ENCODE peak calls at places on chromosome 21, in six cellular contexts. S is activated CD8-positive, alpha-beta T cell treated with anti-CD3 and anti-CD28 coated beads for 36 hours; K is BE2C; F is fibroblast of the aortic adventitia; L is HL-60; N is fibroblast of mammary gland. T is an unnamed sample.
A peak's percentile ranks its signal among the peaks of the same experiment; 100 is the strongest.

GRCh38 chr21:29372063-29372802 is 73.5 kb downstream of the BACH1 start:
- DNase-seq in S (peak; percentile 66), K (peak; percentile 65), F (peak; percentile 91), L (peak; percentile 71), N (peak; percentile 86), T (peak; percentile 54)

GRCh38 chr21:44953628-44954021 is 13.8 kb downstream of the SLX9 start:
- DNase-seq in S (no peak), K (no peak), F (no peak), L (no peak), N (no peak), T (no peak)

GRCh38 chr21:29504751-29505321 is 206.1 kb downstream of the BACH1 start:
- DNase-seq in S (no peak), K (no peak), F (peak; percentile 50), L (no peak), N (peak; percentile 14), T (no peak)

GRCh38 chr21:30430170-30430655 is at the start of gene KRTAP13-4:
- DNase-seq in S (no peak), K (no peak), F (no peak), L (no peak), N (no peak), T (no peak)

GRCh38 chr21:40553781-40554180 is 293.2 kb downstream of the DSCAM start:
- DNase-seq in S (no peak), K (no peak), F (no peak), L (no peak), N (no peak), T (no peak)

GRCh38 chr21:34073749-34074282 is 438 bp downstream of the MRPS6 start:
- DNase-seq in S (peak; percentile 13), K (peak; percentile 40), F (no peak), L (peak; percentile 19), N (no peak), T (peak; percentile 54)

GRCh38 chr21:17726047-17726446 is 93.1 kb downstream of the C21orf91 start:
- DNase-seq in S (no peak), K (peak; percentile 18), F (no peak), L (no peak), N (peak; percentile 2), T (no peak)

GRCh38 chr21:33791058-33791457 is 124.5 kb downstream of the ATP5PO start:
- DNase-seq in S (no peak), K (no peak), F (no peak), L (no peak), N (no peak), T (no peak)

GRCh38 chr21:35226960-35227741 is 178.0 kb upstream of the RUNX1 start:
- DNase-seq in S (peak; percentile 84), K (no peak), F (no peak), L (peak; percentile 55), N (no peak), T (no peak)

DNA sequence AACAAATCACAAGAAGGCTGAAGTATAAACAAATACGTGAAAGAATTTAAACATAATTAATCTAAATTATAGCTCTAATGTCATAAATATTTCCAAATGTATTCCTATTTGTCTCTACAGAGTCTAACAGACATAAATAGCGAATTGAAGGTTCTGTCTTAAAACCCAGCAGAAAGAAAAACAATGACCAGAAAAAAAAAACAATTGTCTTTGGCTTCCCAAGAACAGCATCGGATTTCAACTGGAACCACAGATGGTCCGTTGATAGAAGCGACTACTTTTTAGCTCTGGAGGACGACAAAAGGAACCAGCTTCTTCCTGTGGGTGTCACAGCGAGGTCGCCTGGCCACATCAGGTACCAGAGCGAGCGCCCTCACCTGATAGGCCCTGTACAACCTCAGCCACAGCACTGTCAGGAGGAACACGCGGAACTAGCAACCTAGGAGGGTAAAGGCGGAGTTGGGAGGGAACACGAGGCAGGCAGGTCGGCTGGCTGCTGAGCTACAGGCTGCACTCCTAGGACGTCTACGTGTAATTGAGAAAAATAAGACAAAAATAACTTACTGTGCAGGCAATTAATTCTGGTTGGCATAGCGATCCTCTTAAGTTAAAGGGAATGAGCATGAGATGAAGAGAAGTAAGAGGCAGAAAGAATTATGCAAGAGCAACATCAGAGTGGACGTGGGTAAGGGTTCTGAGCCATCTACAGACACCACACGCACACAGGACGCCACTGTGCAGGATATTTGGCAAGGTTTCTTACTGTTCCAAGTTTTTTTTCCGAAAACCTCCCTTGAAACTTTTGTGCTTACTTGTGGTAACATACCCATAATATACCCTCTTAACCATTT is 16.7 kb upstream of the PRDM15 start:
- DNase-seq in S (peak; percentile 76), K (no peak), F (no peak), L (no peak), N (no peak), T (no peak)
- TF ChIP-seq CTCF in S (no peak), K (no peak), F (no peak), L (no peak), N (no peak), T (no peak)

GRCh38 chr21:38383411-38384245 is 114.6 kb downstream of the ERG start:
- DNase-seq in S (no peak), K (no peak), F (no peak), L (no peak), N (no peak), T (no peak)

GRCh38 chr21:38377165-38378093 is 120.6 kb downstream of the KCNJ15 start:
- DNase-seq in S (no peak), K (no peak), F (peak; percentile 19), L (no peak), N (no peak), T (no peak)

GRCh38 chr21:38384246-38384576 is 114.1 kb downstream of the ERG start:
- DNase-seq in S (no peak), K (no peak), F (no peak), L (peak; percentile 66), N (no peak), T (no peak)

GRCh38 chr21:38379171-38379570 is 119.1 kb downstream of the ERG start:
- DNase-seq in S (no peak), K (no peak), F (peak; percentile 13), L (no peak), N (no peak), T (no peak)

GRCh38 chr21:38380391-38381137 is 117.7 kb downstream of the ERG start:
- DNase-seq in S (no peak), K (no peak), F (peak; percentile 72), L (no peak), N (peak; percentile 7), T (no peak)
- TF ChIP-seq CTCF in S (peak; percentile 25), K (peak; percentile 23), F (peak; percentile 47), L (no peak), N (peak; percentile 30), T (no peak)

GRCh38 chr21:24076179-24076578 is 1531.1 kb downstream of the MRPL39 start:
- DNase-seq in S (no peak), K (no peak), F (peak; percentile 1), L (no peak), N (no peak), T (no peak)
- TF ChIP-seq CTCF in S (no peak), K (peak; percentile 7), F (no peak), L (no peak), N (no peak), T (no peak)

DNA sequence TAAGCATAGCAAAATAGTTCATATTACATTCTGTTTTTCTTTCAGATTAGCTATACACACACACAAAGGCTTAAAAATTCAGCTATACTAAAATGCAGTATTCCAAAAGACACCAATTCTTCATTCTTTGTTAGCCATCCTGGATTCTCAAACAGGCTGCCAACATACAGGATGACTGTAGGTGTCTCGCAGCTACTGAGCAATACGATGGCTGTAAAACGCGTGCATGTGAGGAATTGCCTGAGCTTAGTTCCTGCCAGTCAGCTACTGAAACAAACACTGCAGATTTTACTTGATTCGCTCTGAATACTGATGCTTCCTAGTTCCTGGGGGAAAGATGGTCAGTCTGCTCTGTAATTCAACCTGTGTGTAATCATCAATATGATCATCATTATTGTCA is 24.7 kb upstream of the HMGN1 start:
- DNase-seq in S (no peak), K (peak; percentile 36), F (peak; percentile 46), L (peak; percentile 79), N (peak; percentile 49), T (peak; percentile 23)
- TF ChIP-seq CTCF in S (no peak), K (peak; percentile 58), F (peak; percentile 46), L (peak; percentile 50), N (peak; percentile 40), T (no peak)

GRCh38 chr21:46392921-46393320 is 65.8 kb upstream of the DIP2A start:
- DNase-seq in S (no peak), K (no peak), F (peak; percentile 39), L (no peak), N (peak; percentile 94), T (no peak)
- TF ChIP-seq CTCF in S (no peak), K (no peak), F (no peak), L (no peak), N (no peak), T (no peak)

DNA sequence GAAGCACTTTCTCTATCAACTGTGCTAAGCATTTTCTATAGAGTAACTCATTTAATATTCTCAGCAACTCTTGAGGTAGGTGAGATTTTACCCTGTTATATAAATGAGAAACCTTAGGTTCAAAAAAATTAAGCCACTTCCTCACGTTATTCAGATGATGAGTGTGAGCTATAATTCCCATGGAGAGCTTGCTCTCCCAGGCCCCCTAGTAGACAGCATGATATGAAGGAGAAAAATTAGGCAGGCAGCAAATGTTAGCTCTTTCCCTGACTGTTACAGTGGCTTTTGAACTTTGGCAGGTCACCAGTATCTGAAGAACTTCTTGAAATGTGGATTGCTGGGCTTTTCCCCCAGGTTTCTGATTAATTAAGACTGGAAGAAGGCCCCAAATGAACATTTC is 753.1 kb downstream of the NCAM2 start:
- DNase-seq in S (no peak), K (peak; percentile 42), F (no peak), L (no peak), N (no peak), T (no peak)
- TF ChIP-seq CTCF in S (no peak), K (peak; percentile 74), F (no peak), L (no peak), N (no peak), T (no peak)

DNA sequence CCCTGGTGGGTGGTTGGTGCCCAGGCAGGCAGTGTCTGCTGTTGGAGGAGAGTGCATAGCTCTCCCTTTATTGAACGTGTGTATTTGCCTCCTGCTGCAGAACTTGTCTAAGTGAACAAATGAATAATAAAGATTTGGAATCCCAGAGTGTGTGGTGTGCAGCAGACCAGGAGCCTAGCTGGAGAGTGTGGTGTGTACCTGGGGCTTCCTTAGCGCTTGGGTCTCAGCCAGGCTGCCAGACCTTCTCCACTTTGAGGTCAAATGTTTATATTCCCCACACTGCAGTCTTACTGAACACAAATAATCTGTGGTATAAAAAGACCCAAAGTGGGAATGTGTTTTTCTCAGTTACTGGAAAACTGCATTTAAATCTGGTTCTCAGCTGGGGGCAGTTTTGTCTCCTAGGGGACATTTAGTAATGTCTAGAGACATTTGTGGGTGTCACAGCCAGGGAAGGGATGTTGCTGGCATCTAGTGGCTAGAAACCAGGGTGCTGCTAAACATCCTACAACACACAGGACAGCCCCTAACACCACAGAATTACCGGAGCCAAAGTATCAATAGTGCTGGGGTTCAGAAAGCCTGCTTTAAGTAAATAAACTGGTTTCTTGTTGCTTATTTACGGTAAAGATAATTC is 23.6 kb downstream of the SLC37A1 start:
- DNase-seq in S (peak; percentile 55), K (no peak), F (no peak), L (peak; percentile 17), N (no peak), T (peak; percentile 60)
- TF ChIP-seq CTCF in S (no peak), K (peak; percentile 64), F (peak; percentile 21), L (no peak), N (peak; percentile 17), T (peak; percentile 53)

DNA sequence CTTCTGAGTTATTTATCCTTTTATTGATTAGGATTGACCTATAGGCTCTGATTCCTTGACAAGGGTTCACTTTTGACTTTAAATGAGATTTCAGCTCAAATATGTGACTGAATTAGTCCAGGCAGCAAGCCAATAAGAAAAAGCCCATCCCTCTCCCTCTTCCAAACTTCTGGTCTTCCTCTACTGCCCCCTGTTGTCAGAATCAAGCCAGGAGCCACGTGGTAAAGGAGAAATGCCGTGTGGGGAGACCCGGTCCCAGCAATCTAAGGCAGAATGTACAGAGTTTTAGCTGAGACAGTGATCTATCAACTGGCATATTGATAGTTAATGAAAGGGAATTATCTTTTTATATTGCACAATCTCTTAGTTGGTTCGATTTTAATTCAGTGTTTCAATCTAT is 5.2 kb downstream of the ADAMTS5 start:
- DNase-seq in S (peak; percentile 4), K (peak; percentile 34), F (no peak), L (peak; percentile 7), N (peak; percentile 46), T (no peak)
- TF ChIP-seq CTCF in S (no peak), K (peak; percentile 66), F (peak; percentile 35), L (no peak), N (peak; percentile 47), T (no peak)